ENCODE peak calls at places on chromosome 6, in eight cellular contexts. One of them, this sample, is unnamed.

GRCh38 chr6:42230320-42231034 is 12.8 kb upstream of the MRPS10 start:
- DNase-seq in cardiac muscle cell: no peak
- DNase-seq in retina: no peak
- DNase-seq in psoas muscle: no peak
- DNase-seq in adipocyte: no peak
- DNase-seq in B cell: no peak
- DNase-seq in mucosa of gallbladder: no peak
- DNase-seq in amniotic stem cell: no peak
- DNase-seq in this sample: peak

GRCh38 chr6:4185419-4185818 is 50.0 kb upstream of the ECI2 start:
- DNase-seq in cardiac muscle cell: no peak
- DNase-seq in retina: no peak
- DNase-seq in psoas muscle: no peak
- DNase-seq in adipocyte: no peak
- DNase-seq in B cell: no peak
- DNase-seq in mucosa of gallbladder: no peak
- DNase-seq in amniotic stem cell: no peak
- DNase-seq in this sample: no peak

GRCh38 chr6:150293423-150294280 is 75.2 kb upstream of the IYD start:
- DNase-seq in cardiac muscle cell: no peak
- DNase-seq in retina: no peak
- DNase-seq in psoas muscle: no peak
- DNase-seq in adipocyte: peak
- DNase-seq in B cell: no peak
- DNase-seq in mucosa of gallbladder: no peak
- DNase-seq in amniotic stem cell: no peak
- DNase-seq in this sample: peak

GRCh38 chr6:115947964-115948541 is 112.6 kb downstream of the FRK start:
- DNase-seq in cardiac muscle cell: no peak
- DNase-seq in retina: no peak
- DNase-seq in psoas muscle: no peak
- DNase-seq in adipocyte: no peak
- DNase-seq in B cell: no peak
- DNase-seq in mucosa of gallbladder: peak
- DNase-seq in amniotic stem cell: no peak
- DNase-seq in this sample: no peak

GRCh38 chr6:169332250-169332649 is 78.6 kb upstream of the THBS2 start:
- DNase-seq in cardiac muscle cell: no peak
- DNase-seq in retina: no peak
- DNase-seq in psoas muscle: no peak
- DNase-seq in adipocyte: no peak
- DNase-seq in B cell: no peak
- DNase-seq in mucosa of gallbladder: no peak
- DNase-seq in amniotic stem cell: no peak
- DNase-seq in this sample: no peak

GRCh38 chr6:112701201-112701600 is 354.1 kb downstream of the RFPL4B start:
- DNase-seq in cardiac muscle cell: peak
- DNase-seq in retina: no peak
- DNase-seq in psoas muscle: peak
- DNase-seq in adipocyte: peak
- DNase-seq in B cell: no peak
- DNase-seq in mucosa of gallbladder: no peak
- DNase-seq in amniotic stem cell: no peak
- DNase-seq in this sample: no peak

GRCh38 chr6:53179961-53180651 is 31.5 kb upstream of the GCM1 start:
- DNase-seq in cardiac muscle cell: peak
- DNase-seq in retina: no peak
- DNase-seq in psoas muscle: peak
- DNase-seq in adipocyte: peak
- DNase-seq in B cell: peak
- DNase-seq in mucosa of gallbladder: peak
- DNase-seq in amniotic stem cell: no peak
- DNase-seq in this sample: no peak

GRCh38 chr6:142695016-142695415 is 250.0 kb downstream of the HIVEP2 start:
- DNase-seq in cardiac muscle cell: no peak
- DNase-seq in retina: no peak
- DNase-seq in psoas muscle: no peak
- DNase-seq in adipocyte: no peak
- DNase-seq in B cell: no peak
- DNase-seq in mucosa of gallbladder: no peak
- DNase-seq in amniotic stem cell: no peak
- DNase-seq in this sample: no peak

GRCh38 chr6:168060521-168060931 is 18.5 kb downstream of the FRMD1 start:
- DNase-seq in cardiac muscle cell: peak
- DNase-seq in retina: peak
- DNase-seq in psoas muscle: peak
- DNase-seq in adipocyte: peak
- DNase-seq in B cell: no peak
- DNase-seq in mucosa of gallbladder: peak
- DNase-seq in amniotic stem cell: no peak
- DNase-seq in this sample: peak

GRCh38 chr6:135871878-135872277 is 20.4 kb downstream of the PDE7B start:
- DNase-seq in cardiac muscle cell: no peak
- DNase-seq in retina: no peak
- DNase-seq in psoas muscle: no peak
- DNase-seq in adipocyte: no peak
- DNase-seq in B cell: no peak
- DNase-seq in mucosa of gallbladder: no peak
- DNase-seq in amniotic stem cell: no peak
- DNase-seq in this sample: no peak

GRCh38 chr6:50966532-50966931 is 147.9 kb downstream of the TFAP2B start:
- DNase-seq in cardiac muscle cell: no peak
- DNase-seq in retina: no peak
- DNase-seq in psoas muscle: no peak
- DNase-seq in adipocyte: no peak
- DNase-seq in B cell: peak
- DNase-seq in mucosa of gallbladder: no peak
- DNase-seq in amniotic stem cell: no peak
- DNase-seq in this sample: no peak

GRCh38 chr6:107185570-107185969 is 70.3 kb upstream of the BEND3 start:
- DNase-seq in cardiac muscle cell: peak
- DNase-seq in retina: peak
- DNase-seq in psoas muscle: no peak
- DNase-seq in adipocyte: peak
- DNase-seq in B cell: no peak
- DNase-seq in mucosa of gallbladder: peak
- DNase-seq in amniotic stem cell: no peak
- DNase-seq in this sample: no peak

GRCh38 chr6:113301651-113302050 is 555.5 kb upstream of the MARCKS start:
- DNase-seq in cardiac muscle cell: no peak
- DNase-seq in retina: no peak
- DNase-seq in psoas muscle: no peak
- DNase-seq in adipocyte: peak
- DNase-seq in B cell: no peak
- DNase-seq in mucosa of gallbladder: no peak
- DNase-seq in amniotic stem cell: no peak
- DNase-seq in this sample: no peak

GRCh38 chr6:25124216-25124615 is 155.0 kb upstream of the CARMIL1 start:
- DNase-seq in cardiac muscle cell: no peak
- DNase-seq in retina: no peak
- DNase-seq in psoas muscle: no peak
- DNase-seq in adipocyte: peak
- DNase-seq in B cell: no peak
- DNase-seq in mucosa of gallbladder: no peak
- DNase-seq in amniotic stem cell: no peak
- DNase-seq in this sample: no peak

GRCh38 chr6:129748212-129748900 is 38.4 kb upstream of the ARHGAP18 start:
- DNase-seq in cardiac muscle cell: no peak
- DNase-seq in retina: no peak
- DNase-seq in psoas muscle: peak
- DNase-seq in adipocyte: peak
- DNase-seq in B cell: peak
- DNase-seq in mucosa of gallbladder: no peak
- DNase-seq in amniotic stem cell: no peak
- DNase-seq in this sample: peak

GRCh38 chr6:149843051-149843633 is 21.0 kb downstream of the LRP11 start:
- DNase-seq in cardiac muscle cell: no peak
- DNase-seq in retina: no peak
- DNase-seq in psoas muscle: no peak
- DNase-seq in adipocyte: no peak
- DNase-seq in B cell: no peak
- DNase-seq in mucosa of gallbladder: no peak
- DNase-seq in amniotic stem cell: no peak
- DNase-seq in this sample: no peak